ENCODE peak calls at places on chromosomes 7 and 10, in seven cellular contexts. C is endothelial cell of umbilical vein; T is adrenal gland; Y is CD8-positive, alpha-beta T cell; R is lung; Z is lower lobe of right lung; A is IMR-90. B is an unnamed sample.
A peak's percentile ranks its signal among the peaks of the same experiment; 100 is the strongest.

GRCh38 chr7:44977956-44978355 is 859 bp downstream of the MYO1G start:
- DNase-seq in C (no peak), T (no peak), Y (no peak), R (no peak), Z (no peak), A (no peak), B (no peak)

GRCh38 chr7:130070900-130071622 is 727 bp downstream of the KLHDC10 start:
- DNase-seq in C (peak; percentile 21), T (no peak), Y (no peak), R (no peak), Z (no peak), A (no peak), B (peak; percentile 37)

GRCh38 chr7:124965553-124965952 is 35.9 kb upstream of the POT1 start:
- DNase-seq in C (no peak), T (no peak), Y (no peak), R (no peak), Z (no peak), A (no peak), B (no peak)

GRCh38 chr10:103554488-103555320 is 61.2 kb downstream of the NEURL1 start:
- DNase-seq in C (peak; percentile 20), T (peak; percentile 61), Y (no peak), R (no peak), Z (peak; percentile 59), A (peak; percentile 80), B (peak; percentile 53)

GRCh38 chr7:135943266-135943889 is 33.8 kb downstream of the MTPN start:
- DNase-seq in C (peak; percentile 76), T (no peak), Y (no peak), R (no peak), Z (no peak), A (no peak), B (no peak)

GRCh38 chr7:133829336-133829897 is 297.7 kb upstream of the LRGUK start:
- DNase-seq in C (no peak), T (no peak), Y (no peak), R (no peak), Z (no peak), A (peak; percentile 48), B (peak; percentile 52)

GRCh38 chr7:74029094-74029785 is 1.3 kb downstream of the ELN start:
- DNase-seq in C (peak; percentile 52), T (no peak), Y (no peak), R (no peak), Z (no peak), A (no peak), B (no peak)

GRCh38 chr7:114627231-114627630 is 212.6 kb downstream of the FOXP2 start:
- DNase-seq in C (no peak), T (no peak), Y (no peak), R (no peak), Z (no peak), A (no peak), B (no peak)

GRCh38 chr7:101718747-101719260 is 89.7 kb upstream of the MYL10 start:
- DNase-seq in C (no peak), T (no peak), Y (no peak), R (no peak), Z (no peak), A (no peak), B (no peak)

GRCh38 chr7:135509589-135509838 is 388 bp downstream of the CNOT4 start:
- DNase-seq in C (no peak), T (no peak), Y (no peak), R (no peak), Z (no peak), A (peak; percentile 49), B (no peak)

GRCh38 chr7:631966-632830 is 94.3 kb upstream of the DNAAF5 start:
- DNase-seq in C (no peak), T (no peak), Y (no peak), R (no peak), Z (no peak), A (no peak), B (no peak)

GRCh38 chr7:367351-367841 is 77.4 kb downstream of the FOXL3 start:
- DNase-seq in C (no peak), T (no peak), Y (no peak), R (no peak), Z (peak; percentile 35), A (no peak), B (no peak)

GRCh38 chr7:45983720-45984032 is 62.6 kb upstream of the IGFBP3 start:
- DNase-seq in C (no peak), T (no peak), Y (no peak), R (no peak), Z (no peak), A (no peak), B (no peak)

GRCh38 chr7:103712991-103713778 is 267.2 kb upstream of the SLC26A5 start:
- DNase-seq in C (no peak), T (no peak), Y (no peak), R (no peak), Z (no peak), A (peak; percentile 27), B (no peak)

GRCh38 chr10:121804460-121804859 is 123.4 kb downstream of the ATE1 start:
- DNase-seq in C (no peak), T (no peak), Y (no peak), R (no peak), Z (no peak), A (peak; percentile 88), B (peak; percentile 63)

GRCh38 chr10:31467791-31468535 is 148.9 kb downstream of the ZEB1 start:
- DNase-seq in C (no peak), T (peak; percentile 23), Y (no peak), R (no peak), Z (peak; percentile 36), A (no peak), B (peak; percentile 68)

GRCh38 chr10:131847241-131847783 is 53.5 kb upstream of the PPP2R2D start:
- DNase-seq in C (no peak), T (no peak), Y (no peak), R (no peak), Z (no peak), A (no peak), B (no peak)

GRCh38 chr7:101940830-101941229 is 123.4 kb downstream of the CUX1 start:
- DNase-seq in C (no peak), T (no peak), Y (no peak), R (no peak), Z (no peak), A (no peak), B (no peak)

GRCh38 chr10:46556515-46557318 is at the start of gene GPRIN2:
- DNase-seq in C (no peak), T (peak; percentile 19), Y (no peak), R (peak; percentile 54), Z (peak; percentile 78), A (no peak), B (no peak)

GRCh38 chr7:3649678-3650445 is 348.8 kb downstream of the SDK1 start:
- DNase-seq in C (no peak), T (no peak), Y (no peak), R (no peak), Z (no peak), A (peak; percentile 21), B (no peak)

GRCh38 chr10:106996510-106996909 is 168.0 kb downstream of the SORCS1 start:
- DNase-seq in C (no peak), T (no peak), Y (no peak), R (no peak), Z (no peak), A (no peak), B (no peak)

GRCh38 chr10:102358717-102359382 is 36.7 kb upstream of the NFKB2 start:
- DNase-seq in C (no peak), T (no peak), Y (no peak), R (no peak), Z (no peak), A (peak; percentile 53), B (no peak)

GRCh38 chr7:7424151-7424873 is 111.4 kb downstream of the COL28A1 start:
- DNase-seq in C (peak; percentile 67), T (peak; percentile 78), Y (peak; percentile 58), R (peak; percentile 60), Z (peak; percentile 55), A (peak; percentile 67), B (peak; percentile 57)

GRCh38 chr7:117048854-117049321 is 95.6 kb downstream of the ST7 start:
- DNase-seq in C (no peak), T (no peak), Y (no peak), R (no peak), Z (no peak), A (no peak), B (no peak)
- H3K4me3 ChIP-seq in C (no peak overlapping the region), T (no peak overlapping the region), Y (no peak overlapping the region), R (no peak overlapping the region), Z (no peak overlapping the region), A (no peak overlapping the region), B (no peak overlapping the region)

DNA sequence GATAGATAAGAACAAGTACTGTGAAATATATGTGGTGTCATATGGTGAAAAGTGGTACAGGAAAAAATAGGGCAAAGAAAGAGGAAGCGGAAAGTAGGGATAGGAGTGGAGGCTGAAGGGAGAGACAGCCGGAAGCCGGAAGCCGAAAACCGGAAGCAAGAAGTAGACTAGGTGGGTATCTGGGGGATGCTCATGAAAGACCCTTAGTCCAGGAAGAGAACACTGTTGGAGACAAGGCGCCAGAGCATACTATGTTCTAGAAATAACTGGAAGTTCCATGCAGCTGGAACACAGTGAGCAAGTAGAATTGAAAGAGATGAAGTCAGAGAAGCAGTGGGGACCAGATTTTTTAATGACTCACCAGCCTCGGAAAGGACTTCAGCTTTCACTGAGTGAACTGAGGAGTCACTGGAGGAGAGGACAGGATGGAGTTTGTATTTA is 22.5 kb downstream of the ST8SIA6 start:
- DNase-seq in C (no peak), T (no peak), Y (no peak), R (no peak), Z (no peak), A (peak; percentile 70), B (peak; percentile 20)
- TF ChIP-seq CTCF in C (no peak), T (no peak), Y (no peak), R (no peak), Z (no peak), A (no peak), B (no peak)

DNA sequence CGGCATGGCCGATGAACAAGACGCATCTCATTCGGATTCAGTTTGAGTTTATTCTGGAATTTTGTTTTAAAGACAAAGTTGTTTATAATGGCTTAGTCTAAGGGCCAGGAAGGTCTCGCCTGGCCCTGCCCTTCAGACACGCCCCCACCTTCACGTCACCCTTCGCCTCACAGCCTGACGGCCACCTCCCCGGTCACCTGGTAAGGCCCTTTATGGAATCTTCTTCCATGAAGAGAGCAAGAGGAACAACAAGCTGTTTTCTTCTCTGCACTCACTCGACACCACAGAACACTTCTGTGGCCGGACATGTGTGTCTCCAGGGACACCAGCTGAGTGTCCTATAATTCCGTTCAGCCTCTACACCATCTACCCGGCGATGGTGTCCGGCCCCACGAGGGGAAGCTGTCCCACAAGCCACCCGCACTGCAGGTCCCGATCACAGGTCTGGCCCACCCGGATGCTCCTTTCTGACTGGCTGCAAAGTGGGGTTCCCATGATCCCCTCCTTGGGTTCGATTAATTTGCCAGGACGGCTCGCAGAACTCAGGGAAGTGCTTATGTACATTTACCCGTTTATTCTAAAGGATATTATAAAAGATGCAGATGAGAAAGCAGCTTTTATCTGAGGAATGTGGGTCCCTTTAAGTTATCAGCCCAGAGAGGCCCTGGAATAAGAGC is 17.4 kb upstream of the KNDC1 start:
- DNase-seq in C (no peak), T (no peak), Y (peak; percentile 27), R (no peak), Z (peak; percentile 41), A (no peak), B (no peak)
- H3K27me3 ChIP-seq in C (no peaks in the 10 kb centered on the region), T (peaks cover 12% of the 10 kb centered on the region), Y (no peaks in the 10 kb centered on the region), R (peaks cover 8% of the 10 kb centered on the region), Z (peaks cover 49% of the 10 kb centered on the region), A (peaks cover 12% of the 10 kb centered on the region), B (no peaks in the 10 kb centered on the region)

DNA sequence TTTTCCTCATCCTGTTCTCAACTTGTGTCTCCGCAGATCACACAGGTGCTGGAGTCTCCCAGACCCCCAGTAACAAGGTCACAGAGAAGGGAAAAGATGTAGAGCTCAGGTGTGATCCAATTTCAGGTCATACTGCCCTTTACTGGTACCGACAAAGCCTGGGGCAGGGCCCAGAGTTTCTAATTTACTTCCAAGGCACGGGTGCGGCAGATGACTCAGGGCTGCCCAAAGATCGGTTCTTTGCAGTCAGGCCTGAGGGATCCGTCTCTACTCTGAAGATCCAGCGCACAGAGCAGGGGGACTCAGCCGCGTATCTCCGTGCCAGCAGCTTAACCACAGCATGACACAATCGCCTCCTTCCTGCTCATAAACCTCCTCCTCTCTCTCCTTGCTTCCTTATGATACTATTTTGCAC is 126.7 kb upstream of the PRSS58 start:
- DNase-seq in C (no peak), T (no peak), Y (no peak), R (no peak), Z (peak; percentile 52), A (peak; percentile 43), B (peak; percentile 44)
- H3K4me3 ChIP-seq in C (no peak overlapping the region), T (no peak overlapping the region), Y (no peak overlapping the region), R (no peak overlapping the region), Z (no peak overlapping the region), A (no peak overlapping the region), B (no peak overlapping the region)

B was measured in bronchial epithelial cell.